ENCODE peak calls at places on chromosomes 11 and 22, in seven cellular contexts. One of them, this sample, is unnamed.

GRCh38 chr11:7651700-7652099 is 21.6 kb downstream of the CYB5R2 start:
- DNase-seq in endothelial cell of umbilical vein: no peak
- DNase-seq in uterus: no peak
- DNase-seq in neuronal stem cell: no peak
- DNase-seq in stomach: no peak
- DNase-seq in CD8-positive, alpha-beta T cell: no peak
- DNase-seq in tibial artery: no peak
- DNase-seq in this sample: peak; percentile 82

GRCh38 chr22:48427731-48428211 is 1399.9 kb downstream of the BRD1 start:
- DNase-seq in endothelial cell of umbilical vein: no peak
- DNase-seq in uterus: no peak
- DNase-seq in neuronal stem cell: no peak
- DNase-seq in stomach: no peak
- DNase-seq in CD8-positive, alpha-beta T cell: no peak
- DNase-seq in tibial artery: peak; percentile 53
- DNase-seq in this sample: no peak

GRCh38 chr11:110076388-110076965 is 16.7 kb upstream of the ZC3H12C start:
- DNase-seq in endothelial cell of umbilical vein: no peak
- DNase-seq in uterus: no peak
- DNase-seq in neuronal stem cell: no peak
- DNase-seq in stomach: no peak
- DNase-seq in CD8-positive, alpha-beta T cell: no peak
- DNase-seq in tibial artery: no peak
- DNase-seq in this sample: no peak

GRCh38 chr11:125263268-125263790 is 98.8 kb downstream of the PKNOX2 start:
- DNase-seq in endothelial cell of umbilical vein: peak; percentile 53
- DNase-seq in uterus: peak; percentile 66
- DNase-seq in neuronal stem cell: peak; percentile 94
- DNase-seq in stomach: peak; percentile 53
- DNase-seq in CD8-positive, alpha-beta T cell: no peak
- DNase-seq in tibial artery: peak; percentile 71
- DNase-seq in this sample: peak; percentile 84

GRCh38 chr22:44442856-44443595 is 55.0 kb downstream of the RTL6 start:
- DNase-seq in endothelial cell of umbilical vein: no peak
- DNase-seq in uterus: no peak
- DNase-seq in neuronal stem cell: no peak
- DNase-seq in stomach: no peak
- DNase-seq in CD8-positive, alpha-beta T cell: no peak
- DNase-seq in tibial artery: peak; percentile 52
- DNase-seq in this sample: no peak

GRCh38 chr22:23457586-23457985 is 122.5 kb downstream of the IGLL1 start:
- DNase-seq in endothelial cell of umbilical vein: no peak
- DNase-seq in uterus: no peak
- DNase-seq in neuronal stem cell: no peak
- DNase-seq in stomach: no peak
- DNase-seq in CD8-positive, alpha-beta T cell: no peak
- DNase-seq in tibial artery: no peak
- DNase-seq in this sample: no peak

GRCh38 chr22:45524157-45524556 is 21.5 kb downstream of the FBLN1 start:
- DNase-seq in endothelial cell of umbilical vein: no peak
- DNase-seq in uterus: no peak
- DNase-seq in neuronal stem cell: no peak
- DNase-seq in stomach: no peak
- DNase-seq in CD8-positive, alpha-beta T cell: no peak
- DNase-seq in tibial artery: peak; percentile 85
- DNase-seq in this sample: no peak

GRCh38 chr22:42353883-42354727 is 78.1 kb downstream of the NFAM1 start:
- DNase-seq in endothelial cell of umbilical vein: no peak
- DNase-seq in uterus: no peak
- DNase-seq in neuronal stem cell: no peak
- DNase-seq in stomach: no peak
- DNase-seq in CD8-positive, alpha-beta T cell: no peak
- DNase-seq in tibial artery: no peak
- DNase-seq in this sample: no peak

GRCh38 chr11:33413296-33413695 is 156.1 kb downstream of the HIPK3 start:
- DNase-seq in endothelial cell of umbilical vein: no peak
- DNase-seq in uterus: no peak
- DNase-seq in neuronal stem cell: no peak
- DNase-seq in stomach: no peak
- DNase-seq in CD8-positive, alpha-beta T cell: no peak
- DNase-seq in tibial artery: no peak
- DNase-seq in this sample: no peak

GRCh38 chr22:36289406-36289870 is 36.5 kb downstream of the APOL1 start:
- DNase-seq in endothelial cell of umbilical vein: no peak
- DNase-seq in uterus: no peak
- DNase-seq in neuronal stem cell: no peak
- DNase-seq in stomach: no peak
- DNase-seq in CD8-positive, alpha-beta T cell: no peak
- DNase-seq in tibial artery: no peak
- DNase-seq in this sample: no peak

GRCh38 chr11:78291754-78292108 is 103.0 kb downstream of the USP35 start:
- DNase-seq in endothelial cell of umbilical vein: no peak
- DNase-seq in uterus: no peak
- DNase-seq in neuronal stem cell: no peak
- DNase-seq in stomach: no peak
- DNase-seq in CD8-positive, alpha-beta T cell: no peak
- DNase-seq in tibial artery: no peak
- DNase-seq in this sample: no peak

GRCh38 chr11:78295347-78295746 is 106.6 kb downstream of the USP35 start:
- DNase-seq in endothelial cell of umbilical vein: no peak
- DNase-seq in uterus: no peak
- DNase-seq in neuronal stem cell: no peak
- DNase-seq in stomach: no peak
- DNase-seq in CD8-positive, alpha-beta T cell: no peak
- DNase-seq in tibial artery: no peak
- DNase-seq in this sample: no peak

GRCh38 chr11:78292109-78292803 is 103.5 kb downstream of the USP35 start:
- DNase-seq in endothelial cell of umbilical vein: no peak
- DNase-seq in uterus: no peak
- DNase-seq in neuronal stem cell: no peak
- DNase-seq in stomach: no peak
- DNase-seq in CD8-positive, alpha-beta T cell: no peak
- DNase-seq in tibial artery: no peak
- DNase-seq in this sample: no peak

GRCh38 chr11:78289547-78290292 is 101.0 kb downstream of the USP35 start:
- DNase-seq in endothelial cell of umbilical vein: no peak
- DNase-seq in uterus: no peak
- DNase-seq in neuronal stem cell: no peak
- DNase-seq in stomach: no peak
- DNase-seq in CD8-positive, alpha-beta T cell: no peak
- DNase-seq in tibial artery: no peak
- DNase-seq in this sample: no peak

DNA sequence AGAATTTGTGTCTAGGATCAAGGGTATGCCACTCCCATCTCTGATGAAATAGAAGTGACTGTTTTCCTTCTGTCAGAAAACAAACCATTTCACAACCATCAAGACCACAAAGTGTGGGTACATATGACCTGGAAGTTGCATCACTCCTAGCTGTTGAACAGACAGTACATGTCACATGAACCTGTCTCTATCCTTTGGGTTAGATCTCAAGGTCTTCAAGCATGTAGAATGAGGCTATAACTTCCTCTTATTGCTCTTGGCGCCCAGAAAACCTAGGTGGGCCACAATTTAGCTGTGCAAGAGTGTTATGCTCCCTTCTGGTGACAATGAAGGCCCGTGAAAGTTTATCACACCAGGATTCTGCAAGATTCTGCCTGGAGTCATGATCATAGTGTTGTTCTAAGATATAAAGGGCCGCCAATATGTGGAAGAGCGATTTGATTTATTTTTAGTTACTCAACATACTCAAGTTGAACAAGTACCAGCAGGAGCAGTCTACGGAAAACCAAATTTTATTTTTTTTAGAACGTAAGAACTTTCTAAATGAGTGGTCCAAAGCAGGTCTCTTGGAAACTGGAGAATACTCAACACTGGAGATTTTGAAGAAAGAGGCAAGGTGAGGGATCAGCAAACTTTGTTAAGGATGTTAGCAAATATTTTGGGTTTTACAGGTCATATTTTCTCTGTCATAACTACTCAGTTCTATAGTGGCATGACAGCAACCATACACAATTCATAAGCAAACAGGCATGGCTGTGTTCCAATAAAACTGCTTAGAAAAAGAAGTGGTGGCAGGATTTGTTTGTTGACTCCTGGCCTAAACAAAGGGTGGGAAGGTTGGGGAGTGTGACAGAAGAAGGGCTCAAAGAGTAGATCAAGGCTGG is 101.8 kb downstream of the USP35 start:
- DNase-seq in endothelial cell of umbilical vein: no peak
- DNase-seq in uterus: no peak
- DNase-seq in neuronal stem cell: no peak
- DNase-seq in stomach: peak; percentile 28
- DNase-seq in CD8-positive, alpha-beta T cell: no peak
- DNase-seq in tibial artery: no peak
- DNase-seq in this sample: no peak
- H3K27ac ChIP-seq in endothelial cell of umbilical vein: no peak overlapping the region
- H3K27ac ChIP-seq in uterus: no peak overlapping the region
- H3K27ac ChIP-seq in neuronal stem cell: no peak overlapping the region
- H3K27ac ChIP-seq in stomach: no peak overlapping the region
- H3K27ac ChIP-seq in CD8-positive, alpha-beta T cell: no peak overlapping the region
- H3K27ac ChIP-seq in tibial artery: peak overlapping the region; percentile 21
- H3K27ac ChIP-seq in this sample: no peak overlapping the region

GRCh38 chr11:13110929-13111812 is 102.1 kb downstream of the RASSF10 start:
- DNase-seq in endothelial cell of umbilical vein: peak; percentile 95
- DNase-seq in uterus: no peak
- DNase-seq in neuronal stem cell: no peak
- DNase-seq in stomach: no peak
- DNase-seq in CD8-positive, alpha-beta T cell: no peak
- DNase-seq in tibial artery: no peak
- DNase-seq in this sample: no peak
- H3K27ac ChIP-seq in endothelial cell of umbilical vein: peak overlapping the region; percentile 87
- H3K27ac ChIP-seq in uterus: no peak overlapping the region
- H3K27ac ChIP-seq in neuronal stem cell: no peak overlapping the region
- H3K27ac ChIP-seq in stomach: no peak overlapping the region
- H3K27ac ChIP-seq in CD8-positive, alpha-beta T cell: no peak overlapping the region
- H3K27ac ChIP-seq in tibial artery: no peak overlapping the region
- H3K27ac ChIP-seq in this sample: no peak overlapping the region

GRCh38 chr11:71937826-71938225 is 9.0 kb downstream of the RNF121 start:
- DNase-seq in endothelial cell of umbilical vein: peak; percentile 54
- DNase-seq in uterus: no peak
- DNase-seq in neuronal stem cell: no peak
- DNase-seq in stomach: peak; percentile 53
- DNase-seq in CD8-positive, alpha-beta T cell: no peak
- DNase-seq in tibial artery: peak; percentile 72
- DNase-seq in this sample: no peak
- H3K27ac ChIP-seq in endothelial cell of umbilical vein: peak overlapping the region; percentile 74
- H3K27ac ChIP-seq in uterus: no peak overlapping the region
- H3K27ac ChIP-seq in neuronal stem cell: no peak overlapping the region
- H3K27ac ChIP-seq in stomach: no peak overlapping the region
- H3K27ac ChIP-seq in CD8-positive, alpha-beta T cell: no peak overlapping the region
- H3K27ac ChIP-seq in tibial artery: peak overlapping the region; percentile 73
- H3K27ac ChIP-seq in this sample: no peak overlapping the region

GRCh38 chr11:102780491-102780918 is at the start of gene MMP10:
- DNase-seq in endothelial cell of umbilical vein: peak; percentile 89
- DNase-seq in uterus: no peak
- DNase-seq in neuronal stem cell: peak; percentile 40
- DNase-seq in stomach: no peak
- DNase-seq in CD8-positive, alpha-beta T cell: no peak
- DNase-seq in tibial artery: no peak
- DNase-seq in this sample: no peak

GRCh38 chr11:102788334-102789035 is 8.1 kb upstream of the MMP10 start:
- DNase-seq in endothelial cell of umbilical vein: no peak
- DNase-seq in uterus: no peak
- DNase-seq in neuronal stem cell: no peak
- DNase-seq in stomach: no peak
- DNase-seq in CD8-positive, alpha-beta T cell: no peak
- DNase-seq in tibial artery: no peak
- DNase-seq in this sample: no peak

GRCh38 chr11:102783720-102784119 is 3.3 kb upstream of the MMP10 start:
- DNase-seq in endothelial cell of umbilical vein: no peak
- DNase-seq in uterus: no peak
- DNase-seq in neuronal stem cell: no peak
- DNase-seq in stomach: no peak
- DNase-seq in CD8-positive, alpha-beta T cell: no peak
- DNase-seq in tibial artery: no peak
- DNase-seq in this sample: no peak

GRCh38 chr11:102784380-102784779 is 4.0 kb upstream of the MMP10 start:
- DNase-seq in endothelial cell of umbilical vein: no peak
- DNase-seq in uterus: no peak
- DNase-seq in neuronal stem cell: no peak
- DNase-seq in stomach: no peak
- DNase-seq in CD8-positive, alpha-beta T cell: no peak
- DNase-seq in tibial artery: no peak
- DNase-seq in this sample: no peak

GRCh38 chr11:102783016-102783415 is 2.6 kb upstream of the MMP10 start:
- DNase-seq in endothelial cell of umbilical vein: no peak
- DNase-seq in uterus: no peak
- DNase-seq in neuronal stem cell: no peak
- DNase-seq in stomach: no peak
- DNase-seq in CD8-positive, alpha-beta T cell: no peak
- DNase-seq in tibial artery: no peak
- DNase-seq in this sample: no peak
- H3K27ac ChIP-seq in endothelial cell of umbilical vein: no peak overlapping the region
- H3K27ac ChIP-seq in uterus: no peak overlapping the region
- H3K27ac ChIP-seq in neuronal stem cell: no peak overlapping the region
- H3K27ac ChIP-seq in stomach: no peak overlapping the region
- H3K27ac ChIP-seq in CD8-positive, alpha-beta T cell: no peak overlapping the region
- H3K27ac ChIP-seq in tibial artery: no peak overlapping the region
- H3K27ac ChIP-seq in this sample: no peak overlapping the region

GRCh38 chr11:75264356-75264755 is 23.8 kb downstream of the TPBGL start:
- DNase-seq in endothelial cell of umbilical vein: no peak
- DNase-seq in uterus: peak; percentile 6
- DNase-seq in neuronal stem cell: no peak
- DNase-seq in stomach: no peak
- DNase-seq in CD8-positive, alpha-beta T cell: no peak
- DNase-seq in tibial artery: peak; percentile 53
- DNase-seq in this sample: no peak

GRCh38 chr11:75262961-75263852 is 22.6 kb downstream of the TPBGL start:
- DNase-seq in endothelial cell of umbilical vein: peak; percentile 17
- DNase-seq in uterus: peak; percentile 13
- DNase-seq in neuronal stem cell: no peak
- DNase-seq in stomach: no peak
- DNase-seq in CD8-positive, alpha-beta T cell: no peak
- DNase-seq in tibial artery: peak; percentile 62
- DNase-seq in this sample: no peak

GRCh38 chr11:75264971-75265370 is 24.4 kb downstream of the TPBGL start:
- DNase-seq in endothelial cell of umbilical vein: no peak
- DNase-seq in uterus: peak; percentile 11
- DNase-seq in neuronal stem cell: no peak
- DNase-seq in stomach: no peak
- DNase-seq in CD8-positive, alpha-beta T cell: no peak
- DNase-seq in tibial artery: peak; percentile 58
- DNase-seq in this sample: no peak

GRCh38 chr11:75262436-75262835 is 21.9 kb downstream of the TPBGL start:
- DNase-seq in endothelial cell of umbilical vein: no peak
- DNase-seq in uterus: peak; percentile 6
- DNase-seq in neuronal stem cell: no peak
- DNase-seq in stomach: no peak
- DNase-seq in CD8-positive, alpha-beta T cell: no peak
- DNase-seq in tibial artery: peak; percentile 32
- DNase-seq in this sample: no peak

DNA sequence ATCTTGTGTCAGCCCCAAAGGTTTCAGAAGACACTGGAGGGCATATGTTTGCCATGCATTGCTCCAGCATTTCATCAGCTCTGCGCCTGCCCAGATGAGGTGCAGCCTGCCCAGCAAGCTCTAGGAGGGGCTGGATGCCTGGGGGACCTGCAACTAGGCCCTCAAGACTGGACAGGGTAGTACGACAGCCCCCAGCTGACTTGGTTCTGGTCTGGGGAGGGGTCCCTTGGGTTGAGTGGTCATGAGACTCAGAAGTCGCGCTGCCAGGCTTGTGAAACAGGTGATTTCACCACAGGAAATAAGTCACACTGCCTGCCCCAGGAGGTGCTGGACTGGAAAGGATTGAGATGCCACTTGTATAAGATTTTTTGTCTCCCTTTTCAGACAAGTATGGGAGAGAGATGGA is 23.4 kb downstream of the TPBGL start:
- DNase-seq in endothelial cell of umbilical vein: peak; percentile 28
- DNase-seq in uterus: peak; percentile 19
- DNase-seq in neuronal stem cell: no peak
- DNase-seq in stomach: no peak
- DNase-seq in CD8-positive, alpha-beta T cell: peak; percentile 33
- DNase-seq in tibial artery: peak; percentile 49
- DNase-seq in this sample: no peak
- H3K27ac ChIP-seq in endothelial cell of umbilical vein: no peak overlapping the region
- H3K27ac ChIP-seq in uterus: no peak overlapping the region
- H3K27ac ChIP-seq in neuronal stem cell: no peak overlapping the region
- H3K27ac ChIP-seq in stomach: no peak overlapping the region
- H3K27ac ChIP-seq in CD8-positive, alpha-beta T cell: no peak overlapping the region
- H3K27ac ChIP-seq in tibial artery: no peak overlapping the region
- H3K27ac ChIP-seq in this sample: no peak overlapping the region